ENCODE peak calls at places on chromosomes 4 and X, in five cellular contexts. K is activated CD8-positive, alpha-beta memory T cell treated with anti-CD3 and anti-CD28 coated beads for 48 hours; I is transverse colon; Z is activated CD4-positive, alpha-beta T cell treated with anti-CD3 and anti-CD28 coated beads, Interleukin-2, amount 10 ng/mL, durations not matched to agents 7 days and 5 days; G is amygdala. S is an unnamed sample.
A peak's percentile ranks its signal among the peaks of the same experiment; 100 is the strongest.

GRCh38 chr4:101191302-101192098 is 155.8 kb downstream of the PPP3CA start:
- DNase-seq in K (no peak), I (peak; percentile 50), Z (no peak), G (peak; percentile 27), S (peak; percentile 97)

GRCh38 chr4:15370296-15370695 is 57.5 kb upstream of the C1QTNF7 start:
- DNase-seq in K (no peak), I (no peak), Z (no peak), G (no peak), S (no peak)

GRCh38 chr4:120085705-120086104 is 19.1 kb upstream of the MAD2L1 start:
- DNase-seq in K (no peak), I (no peak), Z (no peak), G (no peak), S (no peak)

GRCh38 chrX:5458300-5458699 is 770.4 kb downstream of the NLGN4X start:
- DNase-seq in K (no peak), I (no peak), Z (no peak), G (no peak), S (no peak)

GRCh38 chr4:19739101-19739651 is 512.5 kb upstream of the SLIT2 start:
- DNase-seq in K (no peak), I (no peak), Z (no peak), G (no peak), S (peak; percentile 22)

GRCh38 chr4:52192697-52193096 is 141.6 kb downstream of the SPATA18 start:
- DNase-seq in K (no peak), I (no peak), Z (no peak), G (no peak), S (no peak)

GRCh38 chrX:85112270-85112669 is 108.6 kb downstream of the APOOL start:
- DNase-seq in K (no peak), I (peak; percentile 65), Z (no peak), G (no peak), S (no peak)

GRCh38 chrX:79325263-79325958 is 41.7 kb downstream of the ITM2A start:
- DNase-seq in K (no peak), I (no peak), Z (peak; percentile 60), G (no peak), S (no peak)

GRCh38 chr4:24937176-24937575 is 24.3 kb upstream of the CCDC149 start:
- DNase-seq in K (no peak), I (no peak), Z (no peak), G (no peak), S (no peak)

GRCh38 chr4:41124916-41125548 is 89.3 kb downstream of the APBB2 start:
- DNase-seq in K (no peak), I (no peak), Z (no peak), G (no peak), S (no peak)

GRCh38 chr4:21991050-21991449 is 42.5 kb upstream of the KCNIP4 start:
- DNase-seq in K (no peak), I (peak; percentile 10), Z (no peak), G (no peak), S (no peak)

GRCh38 chr4:160319221-160319867 is 1216.5 kb downstream of the RAPGEF2 start:
- DNase-seq in K (no peak), I (no peak), Z (no peak), G (no peak), S (no peak)

S was measured in adrenal gland.